ENCODE peak calls at places on chromosomes 2 and 18, in seven cellular contexts. One of them, this sample, is unnamed. For H3K27me3, the result is how much of the 10 kb centered on the place peaks cover.

GRCh38 chr2:197010200-197011020 is 83.9 kb upstream of the PGAP1 start:
- DNase-seq in endodermal cell: peak
- DNase-seq in psoas muscle: no peak
- DNase-seq in right lobe of liver: no peak
- DNase-seq in pancreas: no peak
- DNase-seq in adrenal gland: no peak
- DNase-seq in tibial nerve: no peak
- DNase-seq in this sample: no peak

GRCh38 chr2:120104772-120105171 is 91.9 kb downstream of the EPB41L5 start:
- DNase-seq in endodermal cell: no peak
- DNase-seq in psoas muscle: no peak
- DNase-seq in right lobe of liver: no peak
- DNase-seq in pancreas: no peak
- DNase-seq in adrenal gland: no peak
- DNase-seq in tibial nerve: no peak
- DNase-seq in this sample: no peak

GRCh38 chr2:240952496-240953246 is 45.7 kb upstream of the SNED1 start:
- DNase-seq in endodermal cell: peak
- DNase-seq in psoas muscle: no peak
- DNase-seq in right lobe of liver: no peak
- DNase-seq in pancreas: no peak
- DNase-seq in adrenal gland: no peak
- DNase-seq in tibial nerve: peak
- DNase-seq in this sample: peak

GRCh38 chr2:134985061-134985460 is 62.2 kb downstream of the MAP3K19 start:
- DNase-seq in endodermal cell: no peak
- DNase-seq in psoas muscle: no peak
- DNase-seq in right lobe of liver: no peak
- DNase-seq in pancreas: no peak
- DNase-seq in adrenal gland: no peak
- DNase-seq in tibial nerve: no peak
- DNase-seq in this sample: no peak

GRCh38 chr2:3611136-3611535 is 16.2 kb downstream of the COLEC11 start:
- DNase-seq in endodermal cell: no peak
- DNase-seq in psoas muscle: no peak
- DNase-seq in right lobe of liver: no peak
- DNase-seq in pancreas: no peak
- DNase-seq in adrenal gland: no peak
- DNase-seq in tibial nerve: no peak
- DNase-seq in this sample: no peak

GRCh38 chr2:65930259-65930658 is 497.9 kb upstream of the SPRED2 start:
- DNase-seq in endodermal cell: no peak
- DNase-seq in psoas muscle: no peak
- DNase-seq in right lobe of liver: no peak
- DNase-seq in pancreas: no peak
- DNase-seq in adrenal gland: no peak
- DNase-seq in tibial nerve: no peak
- DNase-seq in this sample: no peak

GRCh38 chr18:6120820-6121279 is 225.5 kb upstream of the TMEM200C start:
- DNase-seq in endodermal cell: no peak
- DNase-seq in psoas muscle: no peak
- DNase-seq in right lobe of liver: no peak
- DNase-seq in pancreas: no peak
- DNase-seq in adrenal gland: peak
- DNase-seq in tibial nerve: no peak
- DNase-seq in this sample: no peak

GRCh38 chr2:118667964-118668363 is 179.5 kb downstream of the EN1 start:
- DNase-seq in endodermal cell: no peak
- DNase-seq in psoas muscle: no peak
- DNase-seq in right lobe of liver: no peak
- DNase-seq in pancreas: no peak
- DNase-seq in adrenal gland: no peak
- DNase-seq in tibial nerve: no peak
- DNase-seq in this sample: no peak

GRCh38 chr2:85717308-85718005 is 23.3 kb downstream of the GNLY start:
- DNase-seq in endodermal cell: no peak
- DNase-seq in psoas muscle: no peak
- DNase-seq in right lobe of liver: no peak
- DNase-seq in pancreas: no peak
- DNase-seq in adrenal gland: no peak
- DNase-seq in tibial nerve: no peak
- DNase-seq in this sample: no peak

GRCh38 chr2:9905413-9905812 is 46.1 kb upstream of the GRHL1 start:
- DNase-seq in endodermal cell: no peak
- DNase-seq in psoas muscle: no peak
- DNase-seq in right lobe of liver: no peak
- DNase-seq in pancreas: no peak
- DNase-seq in adrenal gland: no peak
- DNase-seq in tibial nerve: no peak
- DNase-seq in this sample: no peak

GRCh38 chr18:79394438-79395307 is 1.1 kb upstream of the NFATC1 start:
- DNase-seq in endodermal cell: peak
- DNase-seq in psoas muscle: no peak
- DNase-seq in right lobe of liver: no peak
- DNase-seq in pancreas: no peak
- DNase-seq in adrenal gland: no peak
- DNase-seq in tibial nerve: peak
- DNase-seq in this sample: no peak

GRCh38 chr2:213148572-213149331 is 2.7 kb downstream of the IKZF2 start:
- DNase-seq in endodermal cell: no peak
- DNase-seq in psoas muscle: no peak
- DNase-seq in right lobe of liver: no peak
- DNase-seq in pancreas: no peak
- DNase-seq in adrenal gland: no peak
- DNase-seq in tibial nerve: no peak
- DNase-seq in this sample: no peak

GRCh38 chr2:197647961-197648690 is 27.3 kb downstream of the RFTN2 start:
- DNase-seq in endodermal cell: no peak
- DNase-seq in psoas muscle: no peak
- DNase-seq in right lobe of liver: no peak
- DNase-seq in pancreas: no peak
- DNase-seq in adrenal gland: no peak
- DNase-seq in tibial nerve: no peak
- DNase-seq in this sample: no peak

GRCh38 chr2:1681323-1682310 is 62.7 kb downstream of the PXDN start:
- DNase-seq in endodermal cell: no peak
- DNase-seq in psoas muscle: no peak
- DNase-seq in right lobe of liver: no peak
- DNase-seq in pancreas: no peak
- DNase-seq in adrenal gland: no peak
- DNase-seq in tibial nerve: no peak
- DNase-seq in this sample: no peak

GRCh38 chr18:682833-683232 is 25.4 kb downstream of the TYMS start:
- DNase-seq in endodermal cell: no peak
- DNase-seq in psoas muscle: no peak
- DNase-seq in right lobe of liver: no peak
- DNase-seq in pancreas: no peak
- DNase-seq in adrenal gland: no peak
- DNase-seq in tibial nerve: no peak
- DNase-seq in this sample: no peak

GRCh38 chr2:238797537-238797936 is 50.3 kb upstream of the TWIST2 start:
- DNase-seq in endodermal cell: no peak
- DNase-seq in psoas muscle: no peak
- DNase-seq in right lobe of liver: no peak
- DNase-seq in pancreas: no peak
- DNase-seq in adrenal gland: no peak
- DNase-seq in tibial nerve: no peak
- DNase-seq in this sample: no peak

GRCh38 chr18:56060967-56061541 is 473.1 kb upstream of the TCF4 start:
- DNase-seq in endodermal cell: no peak
- DNase-seq in psoas muscle: no peak
- DNase-seq in right lobe of liver: no peak
- DNase-seq in pancreas: no peak
- DNase-seq in adrenal gland: no peak
- DNase-seq in tibial nerve: no peak
- DNase-seq in this sample: no peak

GRCh38 chr18:21978546-21979170 is 190.7 kb upstream of the GATA6 start:
- DNase-seq in endodermal cell: no peak
- DNase-seq in psoas muscle: no peak
- DNase-seq in right lobe of liver: no peak
- DNase-seq in pancreas: no peak
- DNase-seq in adrenal gland: no peak
- DNase-seq in tibial nerve: no peak
- DNase-seq in this sample: no peak

GRCh38 chr18:37252854-37253396 is 312.7 kb downstream of the CELF4 start:
- DNase-seq in endodermal cell: peak
- DNase-seq in psoas muscle: no peak
- DNase-seq in right lobe of liver: no peak
- DNase-seq in pancreas: no peak
- DNase-seq in adrenal gland: no peak
- DNase-seq in tibial nerve: no peak
- DNase-seq in this sample: no peak

GRCh38 chr2:38672445-38673364 is 6.8 kb downstream of the GALM start:
- DNase-seq in endodermal cell: no peak
- DNase-seq in psoas muscle: no peak
- DNase-seq in right lobe of liver: no peak
- DNase-seq in pancreas: no peak
- DNase-seq in adrenal gland: no peak
- DNase-seq in tibial nerve: no peak
- DNase-seq in this sample: no peak

GRCh38 chr2:86703704-86704370 is 16.3 kb upstream of the RMND5A start:
- DNase-seq in endodermal cell: no peak
- DNase-seq in psoas muscle: no peak
- DNase-seq in right lobe of liver: no peak
- DNase-seq in pancreas: peak
- DNase-seq in adrenal gland: peak
- DNase-seq in tibial nerve: no peak
- DNase-seq in this sample: no peak

GRCh38 chr2:96913398-96914202 is 43.7 kb upstream of the SEMA4C start:
- DNase-seq in endodermal cell: no peak
- DNase-seq in psoas muscle: no peak
- DNase-seq in right lobe of liver: no peak
- DNase-seq in pancreas: no peak
- DNase-seq in adrenal gland: no peak
- DNase-seq in tibial nerve: no peak
- DNase-seq in this sample: no peak

DNA sequence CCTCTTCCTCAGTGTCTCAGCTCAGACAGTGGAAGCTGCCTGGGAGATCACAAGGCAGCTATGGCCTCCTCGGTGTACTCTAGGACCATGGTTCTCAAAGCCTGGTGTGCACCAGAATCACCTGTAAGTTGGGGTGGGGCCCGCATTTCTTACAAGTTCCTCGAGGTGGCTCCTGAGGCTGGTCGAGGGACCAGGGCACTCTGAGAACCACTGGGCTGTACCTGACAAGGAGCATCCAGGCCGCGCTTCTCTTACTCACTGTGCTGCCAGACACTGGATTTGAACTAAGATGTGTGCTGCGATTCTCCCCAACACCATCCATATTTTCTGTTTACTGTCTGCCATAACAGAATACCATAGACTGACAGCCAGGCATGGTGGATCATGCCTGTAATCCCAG is 59.5 kb downstream of the DIPK1C start:
- DNase-seq in endodermal cell: no peak
- DNase-seq in psoas muscle: no peak
- DNase-seq in right lobe of liver: no peak
- DNase-seq in pancreas: no peak
- DNase-seq in adrenal gland: no peak
- DNase-seq in tibial nerve: no peak
- DNase-seq in this sample: no peak
- H3K27me3 ChIP-seq in endodermal cell: under half
- H3K27me3 ChIP-seq in psoas muscle: under half
- H3K27me3 ChIP-seq in right lobe of liver: under half
- H3K27me3 ChIP-seq in pancreas: under half
- H3K27me3 ChIP-seq in adrenal gland: under half
- H3K27me3 ChIP-seq in tibial nerve: under half
- H3K27me3 ChIP-seq in this sample: under half

DNA sequence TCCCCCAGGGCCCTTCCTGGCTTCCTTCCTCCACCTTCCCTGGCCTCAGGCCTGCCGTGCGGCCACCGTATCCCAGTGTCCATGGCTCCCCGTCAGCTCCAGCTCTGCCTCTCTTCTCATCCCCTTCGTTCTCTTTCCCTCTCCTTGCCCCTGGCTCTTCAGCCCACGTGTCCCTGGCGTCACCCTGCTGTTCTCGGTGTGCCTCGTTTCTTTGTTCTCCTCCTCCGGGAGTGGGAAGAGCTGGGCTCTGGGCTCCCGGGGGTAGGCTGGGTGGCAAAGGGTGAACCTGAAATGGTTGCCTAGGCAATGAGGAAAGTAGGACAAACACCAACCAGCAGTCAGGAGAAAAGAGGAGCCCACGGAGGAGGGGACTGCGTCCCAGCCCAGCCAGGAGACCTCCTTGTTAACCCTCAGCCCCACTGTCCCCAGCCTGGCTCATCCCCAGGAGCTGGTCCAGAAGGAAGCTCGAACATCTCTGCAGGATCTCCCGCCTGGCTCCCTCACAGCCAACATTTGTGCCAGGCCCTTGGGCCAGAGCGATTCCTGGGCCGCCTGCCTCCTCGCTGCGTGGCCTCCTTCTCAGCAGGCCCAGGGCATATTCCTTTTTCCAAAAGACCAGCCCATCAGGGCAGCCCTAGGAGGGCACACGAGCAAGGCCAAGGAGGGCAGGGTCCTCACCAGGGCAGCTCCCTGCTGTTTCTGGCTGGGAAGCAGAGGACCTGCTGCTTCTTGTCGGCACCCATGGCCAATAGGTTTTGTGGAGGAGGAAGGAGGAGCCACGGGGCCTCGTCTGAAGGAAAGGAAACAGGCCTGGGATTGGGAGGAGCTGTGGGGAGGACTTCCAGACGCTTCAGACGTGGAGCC is 30.9 kb upstream of the DNMT3A start:
- DNase-seq in endodermal cell: peak
- DNase-seq in psoas muscle: no peak
- DNase-seq in right lobe of liver: no peak
- DNase-seq in pancreas: no peak
- DNase-seq in adrenal gland: no peak
- DNase-seq in tibial nerve: no peak
- DNase-seq in this sample: no peak
- H3K4me3 ChIP-seq in endodermal cell: no peak
- H3K4me3 ChIP-seq in psoas muscle: no peak
- H3K4me3 ChIP-seq in right lobe of liver: no peak
- H3K4me3 ChIP-seq in pancreas: no peak
- H3K4me3 ChIP-seq in adrenal gland: no peak
- H3K4me3 ChIP-seq in tibial nerve: no peak
- H3K4me3 ChIP-seq in this sample: no peak

DNA sequence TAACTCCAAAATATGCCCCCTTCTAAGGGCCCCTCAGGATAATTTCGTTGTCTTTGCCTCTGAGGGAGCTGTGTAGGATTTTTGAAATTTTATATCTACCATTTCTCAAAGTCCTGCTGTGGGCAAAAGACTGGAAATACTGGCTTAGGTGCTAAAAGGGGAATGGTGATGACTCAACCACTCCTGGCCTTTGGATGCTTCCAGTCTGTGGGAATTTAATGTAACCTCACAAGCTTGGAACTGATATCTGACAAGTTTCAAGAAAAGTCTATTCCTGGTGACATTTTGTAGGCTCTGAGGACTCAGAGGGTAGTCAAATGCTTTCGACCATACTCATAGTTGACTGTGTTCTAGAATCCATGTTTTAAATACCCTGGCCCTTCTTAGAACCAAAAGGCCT is 3.4 kb upstream of the APCDD1 start:
- DNase-seq in endodermal cell: no peak
- DNase-seq in psoas muscle: no peak
- DNase-seq in right lobe of liver: no peak
- DNase-seq in pancreas: no peak
- DNase-seq in adrenal gland: no peak
- DNase-seq in tibial nerve: no peak
- DNase-seq in this sample: no peak
- H3K27me3 ChIP-seq in endodermal cell: under half
- H3K27me3 ChIP-seq in psoas muscle: under half
- H3K27me3 ChIP-seq in right lobe of liver: under half
- H3K27me3 ChIP-seq in pancreas: under half
- H3K27me3 ChIP-seq in adrenal gland: under half
- H3K27me3 ChIP-seq in tibial nerve: under half
- H3K27me3 ChIP-seq in this sample: under half

GRCh38 chr2:79935771-79936657 is 368.5 kb downstream of the LRRTM1 start:
- DNase-seq in endodermal cell: peak
- DNase-seq in psoas muscle: no peak
- DNase-seq in right lobe of liver: peak
- DNase-seq in pancreas: peak
- DNase-seq in adrenal gland: peak
- DNase-seq in tibial nerve: no peak
- DNase-seq in this sample: peak
- H3K4me3 ChIP-seq in endodermal cell: peak
- H3K4me3 ChIP-seq in psoas muscle: peak
- H3K4me3 ChIP-seq in right lobe of liver: no peak
- H3K4me3 ChIP-seq in pancreas: no peak
- H3K4me3 ChIP-seq in adrenal gland: no peak
- H3K4me3 ChIP-seq in tibial nerve: no peak
- H3K4me3 ChIP-seq in this sample: no peak